ENCODE peak calls at places on chromosomes 12 and 14, in five cellular contexts. One of them, this sample, is unnamed.

GRCh38 chr12:12592930-12593329 is 18.7 kb upstream of the CREBL2 start:
- DNase-seq in HS-5: peak; percentile 56
- DNase-seq in activated naive CD4-positive, alpha-beta T cell treated with anti-CD3 and anti-CD28 coated beads for 36 hours: no peak
- DNase-seq in NCI-H524 treated with DMSO at 0.1 percent for 48 hours: no peak
- DNase-seq in HT1080: peak; percentile 76
- DNase-seq in this sample: no peak

GRCh38 chr12:57352166-57352565 is 78.7 kb downstream of the R3HDM2 start:
- DNase-seq in HS-5: no peak
- DNase-seq in activated naive CD4-positive, alpha-beta T cell treated with anti-CD3 and anti-CD28 coated beads for 36 hours: no peak
- DNase-seq in NCI-H524 treated with DMSO at 0.1 percent for 48 hours: no peak
- DNase-seq in HT1080: no peak
- DNase-seq in this sample: no peak

GRCh38 chr14:99271288-99271941 is 582 bp downstream of the BCL11B start:
- DNase-seq in HS-5: no peak
- DNase-seq in activated naive CD4-positive, alpha-beta T cell treated with anti-CD3 and anti-CD28 coated beads for 36 hours: no peak
- DNase-seq in NCI-H524 treated with DMSO at 0.1 percent for 48 hours: no peak
- DNase-seq in HT1080: no peak
- DNase-seq in this sample: no peak

GRCh38 chr12:114478891-114479290 is 72.9 kb upstream of the TBX5 start:
- DNase-seq in HS-5: no peak
- DNase-seq in activated naive CD4-positive, alpha-beta T cell treated with anti-CD3 and anti-CD28 coated beads for 36 hours: no peak
- DNase-seq in NCI-H524 treated with DMSO at 0.1 percent for 48 hours: no peak
- DNase-seq in HT1080: no peak
- DNase-seq in this sample: no peak

GRCh38 chr12:105547786-105548185 is 217.3 kb downstream of the C12orf75 start:
- DNase-seq in HS-5: no peak
- DNase-seq in activated naive CD4-positive, alpha-beta T cell treated with anti-CD3 and anti-CD28 coated beads for 36 hours: no peak
- DNase-seq in NCI-H524 treated with DMSO at 0.1 percent for 48 hours: no peak
- DNase-seq in HT1080: peak; percentile 20
- DNase-seq in this sample: no peak

GRCh38 chr12:124426594-124427550 is 132.0 kb downstream of the RFLNA start:
- DNase-seq in HS-5: no peak
- DNase-seq in activated naive CD4-positive, alpha-beta T cell treated with anti-CD3 and anti-CD28 coated beads for 36 hours: no peak
- DNase-seq in NCI-H524 treated with DMSO at 0.1 percent for 48 hours: no peak
- DNase-seq in HT1080: no peak
- DNase-seq in this sample: no peak

GRCh38 chr14:81222694-81223093 is 1.9 kb upstream of the GTF2A1 start:
- DNase-seq in HS-5: no peak
- DNase-seq in activated naive CD4-positive, alpha-beta T cell treated with anti-CD3 and anti-CD28 coated beads for 36 hours: no peak
- DNase-seq in NCI-H524 treated with DMSO at 0.1 percent for 48 hours: no peak
- DNase-seq in HT1080: no peak
- DNase-seq in this sample: no peak

GRCh38 chr12:22529281-22530060 is 14.9 kb downstream of the C2CD5 start:
- DNase-seq in HS-5: peak; percentile 30
- DNase-seq in activated naive CD4-positive, alpha-beta T cell treated with anti-CD3 and anti-CD28 coated beads for 36 hours: no peak
- DNase-seq in NCI-H524 treated with DMSO at 0.1 percent for 48 hours: no peak
- DNase-seq in HT1080: peak; percentile 47
- DNase-seq in this sample: no peak